ENCODE peak calls at places on chromosome 11, in nine cellular contexts. L is HCT116; E is endothelial cell; V is Peyer's patch; S is heart right ventricle; U is A549; D is activated CD8-positive, alpha-beta T cell treated with anti-CD3 and anti-CD28 coated beads for 36 hours; Z is AG09319; Q is astrocyte of the spinal cord. J is an unnamed sample.

GRCh38 chr11:57514538-57515331 is 767 bp downstream of the SLC43A1 start:
- DNase-seq in L (no peak), E (peak), V (peak), S (peak), U (peak), D (peak), Z (no peak), Q (peak), J (no peak)

GRCh38 chr11:130854483-130854882 is 61.8 kb downstream of the SNX19 start:
- DNase-seq in L (no peak), E (no peak), V (no peak), S (no peak), U (no peak), D (no peak), Z (no peak), Q (no peak), J (no peak)

GRCh38 chr11:77497368-77497767 is 23.5 kb upstream of the PAK1 start:
- DNase-seq in L (no peak), E (no peak), V (no peak), S (no peak), U (no peak), D (no peak), Z (no peak), Q (no peak), J (no peak)

GRCh38 chr11:75326439-75326810 is 25.0 kb downstream of the ARRB1 start:
- DNase-seq in L (no peak), E (no peak), V (no peak), S (no peak), U (no peak), D (peak), Z (no peak), Q (no peak), J (no peak)

GRCh38 chr11:107928046-107928766 is at the start of gene RAB39A:
- DNase-seq in L (peak), E (peak), V (peak), S (peak), U (peak), D (peak), Z (peak), Q (peak), J (peak)

GRCh38 chr11:71977743-71978418 is 20.8 kb upstream of the IL18BP start:
- DNase-seq in L (peak), E (peak), V (no peak), S (peak), U (peak), D (peak), Z (peak), Q (peak), J (no peak)

GRCh38 chr11:126072141-126072741 is 9.6 kb upstream of the CDON start:
- DNase-seq in L (no peak), E (no peak), V (no peak), S (no peak), U (no peak), D (no peak), Z (no peak), Q (peak), J (no peak)

GRCh38 chr11:133955091-133955846 is 1.5 kb downstream of the IGSF9B start:
- DNase-seq in L (no peak), E (no peak), V (no peak), S (peak), U (no peak), D (peak), Z (no peak), Q (no peak), J (no peak)

GRCh38 chr11:32071811-32072210 is 19.1 kb upstream of the RCN1 start:
- DNase-seq in L (no peak), E (peak), V (no peak), S (no peak), U (peak), D (no peak), Z (no peak), Q (peak), J (no peak)

GRCh38 chr11:123601136-123601535 is 53.3 kb downstream of the SCN3B start:
- DNase-seq in L (no peak), E (no peak), V (no peak), S (no peak), U (no peak), D (no peak), Z (no peak), Q (no peak), J (no peak)

GRCh38 chr11:6411594-6412031 is 7.3 kb downstream of the APBB1 start:
- DNase-seq in L (no peak), E (no peak), V (no peak), S (no peak), U (no peak), D (no peak), Z (no peak), Q (no peak), J (no peak)

GRCh38 chr11:32113637-32114203 is 22.8 kb downstream of the RCN1 start:
- DNase-seq in L (no peak), E (no peak), V (no peak), S (no peak), U (no peak), D (no peak), Z (no peak), Q (no peak), J (no peak)

GRCh38 chr11:113895367-113896155 is 9.0 kb upstream of the HTR3B start:
- DNase-seq in L (no peak), E (no peak), V (no peak), S (no peak), U (no peak), D (no peak), Z (no peak), Q (peak), J (no peak)

GRCh38 chr11:68582416-68583046 is 101.8 kb upstream of the GAL start:
- DNase-seq in L (no peak), E (no peak), V (no peak), S (peak), U (no peak), D (no peak), Z (no peak), Q (no peak), J (no peak)

GRCh38 chr11:76574406-76574805 is 96.1 kb downstream of the LRRC32 start:
- DNase-seq in L (no peak), E (no peak), V (no peak), S (no peak), U (no peak), D (no peak), Z (no peak), Q (peak), J (no peak)

GRCh38 chr11:20112291-20113146 is 47.8 kb downstream of the DBX1 start:
- DNase-seq in L (peak), E (no peak), V (peak), S (peak), U (peak), D (peak), Z (peak), Q (peak), J (no peak)

DNA sequence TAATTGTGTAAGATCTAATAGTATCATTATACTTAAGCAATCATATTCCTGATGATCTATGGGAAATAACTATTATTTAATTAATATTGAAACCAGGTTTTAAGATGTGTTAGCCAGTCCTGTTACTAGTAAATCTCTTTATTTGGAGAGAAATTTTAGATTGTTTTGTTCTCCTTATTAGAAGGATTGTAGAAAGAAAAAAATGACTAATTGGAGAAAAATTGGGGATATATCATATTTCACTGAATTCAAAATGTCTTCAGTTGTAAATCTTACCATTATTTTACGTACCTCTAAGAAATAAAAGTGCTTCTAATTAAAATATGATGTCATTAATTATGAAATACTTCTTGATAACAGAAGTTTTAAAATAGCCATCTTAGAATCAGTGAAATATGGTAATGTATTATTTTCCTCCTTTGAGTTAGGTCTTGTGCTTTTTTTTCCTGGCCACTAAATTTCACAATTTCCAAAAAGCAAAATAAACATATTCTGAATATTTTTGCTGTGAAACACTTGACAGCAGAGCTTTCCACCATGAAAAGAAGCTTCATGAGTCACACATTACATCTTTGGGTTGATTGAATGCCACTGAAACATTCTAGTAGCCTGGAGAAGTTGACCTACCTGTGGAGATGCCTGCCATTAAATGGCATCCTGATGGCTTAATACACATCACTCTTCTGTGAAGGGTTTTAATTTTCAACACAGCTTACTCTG is 6.4 kb downstream of the BIRC3 start:
- DNase-seq in L (no peak), E (no peak), V (no peak), S (no peak), U (no peak), D (no peak), Z (no peak), Q (peak), J (no peak)
- TF ChIP-seq CTCF in L (no peak), E (no peak), V (no peak), S (no peak), U (no peak), D (no peak), Z (no peak), Q (no peak), J (no peak)

GRCh38 chr11:61794579-61794978 is 1.9 kb downstream of the FEN1 start:
- DNase-seq in L (no peak), E (no peak), V (no peak), S (no peak), U (no peak), D (no peak), Z (no peak), Q (no peak), J (no peak)

GRCh38 chr11:61793829-61794204 is 1.1 kb downstream of the FEN1 start:
- DNase-seq in L (no peak), E (no peak), V (no peak), S (no peak), U (no peak), D (no peak), Z (no peak), Q (no peak), J (no peak)

GRCh38 chr11:61793084-61793828 is 545 bp downstream of the FEN1 start:
- DNase-seq in L (no peak), E (no peak), V (no peak), S (no peak), U (peak), D (no peak), Z (no peak), Q (no peak), J (no peak)

GRCh38 chr11:61791737-61792309 is 576 bp downstream of the TMEM258 start:
- DNase-seq in L (peak), E (peak), V (no peak), S (peak), U (peak), D (peak), Z (peak), Q (peak), J (no peak)

GRCh38 chr11:61792310-61793083 is at the start of the genes FEN1 and TMEM258:
- DNase-seq in L (peak), E (peak), V (peak), S (peak), U (peak), D (peak), Z (peak), Q (peak), J (peak)
- TF ChIP-seq CTCF in L (no peak), E (no peak), V (peak), S (no peak), U (no peak), D (no peak), Z (no peak), Q (no peak), J (no peak)

GRCh38 chr11:65726660-65727059 is 6.1 kb upstream of the RNASEH2C start:
- DNase-seq in L (no peak), E (no peak), V (no peak), S (no peak), U (no peak), D (no peak), Z (no peak), Q (no peak), J (peak)
- TF ChIP-seq CTCF in L (peak), E (no peak), V (peak), S (no peak), U (peak), D (no peak), Z (no peak), Q (no peak), J (no peak)

GRCh38 chr11:85590848-85591483 is 36.2 kb downstream of the DLG2 start:
- DNase-seq in L (peak), E (no peak), V (no peak), S (no peak), U (peak), D (no peak), Z (peak), Q (peak), J (no peak)
- TF ChIP-seq CTCF in L (no peak), E (no peak), V (peak), S (peak), U (peak), D (no peak), Z (peak), Q (peak), J (peak)